ENCODE peak calls at places on chromosomes 4 and X, in seven cellular contexts. Z is fibroblast of mammary gland, Q is kidney, P is mesenchymal stem cell, W is fibroblast of pulmonary artery, Y is mucosa of descending colon, T is pancreas. J is an unnamed sample.

GRCh38 chrX:129695937-129696336 is 41.2 kb upstream of the APLN start:
- DNase-seq in Z (no peak), Q (no peak), P (no peak), W (no peak), Y (no peak), T (no peak), J (no peak)

GRCh38 chr4:105520819-105521790 is 31.3 kb upstream of the ARHGEF38 start:
- DNase-seq in Z (peak), Q (no peak), P (peak), W (peak), Y (peak), T (peak), J (peak)

GRCh38 chr4:92447265-92447905 is 143.6 kb downstream of the GRID2 start:
- DNase-seq in Z (no peak), Q (no peak), P (peak), W (peak), Y (no peak), T (no peak), J (no peak)

GRCh38 chr4:10664408-10664807 is 20.2 kb downstream of the CLNK start:
- DNase-seq in Z (peak), Q (no peak), P (peak), W (peak), Y (no peak), T (no peak), J (peak)

GRCh38 chr4:21744046-21744445 is 204.5 kb downstream of the KCNIP4 start:
- DNase-seq in Z (no peak), Q (no peak), P (no peak), W (no peak), Y (no peak), T (no peak), J (no peak)

GRCh38 chrX:72111011-72111708 is 20.6 kb downstream of the RTL5 start:
- DNase-seq in Z (no peak), Q (no peak), P (no peak), W (no peak), Y (no peak), T (no peak), J (no peak)

GRCh38 chr4:182555997-182556418 is 312.8 kb downstream of the TENM3 start:
- DNase-seq in Z (peak), Q (no peak), P (peak), W (peak), Y (no peak), T (no peak), J (peak)

GRCh38 chrX:24777660-24778059 is 83.9 kb downstream of the POLA1 start:
- DNase-seq in Z (no peak), Q (no peak), P (no peak), W (no peak), Y (no peak), T (no peak), J (no peak)

GRCh38 chr4:155960522-155960921 is 6.9 kb upstream of the CTSO start:
- DNase-seq in Z (peak), Q (no peak), P (no peak), W (peak), Y (peak), T (no peak), J (peak)

GRCh38 chr4:168515222-168516011 is 18.6 kb downstream of the PALLD start:
- DNase-seq in Z (no peak), Q (no peak), P (no peak), W (peak), Y (no peak), T (peak), J (no peak)

GRCh38 chrX:136647969-136648368 is at the start of gene CD40LG:
- DNase-seq in Z (no peak), Q (no peak), P (no peak), W (no peak), Y (no peak), T (no peak), J (no peak)

GRCh38 chr4:188839704-188840103 is 700.5 kb downstream of the TRIML1 start:
- DNase-seq in Z (peak), Q (no peak), P (no peak), W (no peak), Y (no peak), T (no peak), J (no peak)

GRCh38 chr4:56699537-56699936 is 18.4 kb upstream of the HOPX start:
- DNase-seq in Z (no peak), Q (no peak), P (no peak), W (no peak), Y (no peak), T (no peak), J (no peak)

GRCh38 chr4:168710353-168710946 is 213.6 kb downstream of the PALLD start:
- DNase-seq in Z (peak), Q (no peak), P (peak), W (peak), Y (peak), T (peak), J (peak)

GRCh38 chrX:127708155-127708554 is 344.0 kb downstream of the ACTRT1 start:
- DNase-seq in Z (no peak), Q (no peak), P (no peak), W (no peak), Y (no peak), T (no peak), J (peak)

GRCh38 chr4:6909970-6910339 is 329 bp downstream of the TBC1D14 start:
- DNase-seq in Z (no peak), Q (peak), P (no peak), W (no peak), Y (no peak), T (no peak), J (no peak)

GRCh38 chr4:15451866-15452765 is 17.6 kb upstream of the CC2D2A start:
- DNase-seq in Z (peak), Q (no peak), P (peak), W (peak), Y (no peak), T (no peak), J (peak)

GRCh38 chrX:107728342-107729099 is 47.1 kb downstream of the TSC22D3 start:
- DNase-seq in Z (no peak), Q (no peak), P (peak), W (no peak), Y (no peak), T (no peak), J (no peak)

GRCh38 chr4:110501826-110502225 is 25.9 kb downstream of the ENPEP start:
- DNase-seq in Z (peak), Q (no peak), P (peak), W (peak), Y (no peak), T (no peak), J (peak)

GRCh38 chr4:8534129-8534528 is 46.1 kb upstream of the GPR78 start:
- DNase-seq in Z (peak), Q (no peak), P (peak), W (peak), Y (peak), T (peak), J (peak)

DNA sequence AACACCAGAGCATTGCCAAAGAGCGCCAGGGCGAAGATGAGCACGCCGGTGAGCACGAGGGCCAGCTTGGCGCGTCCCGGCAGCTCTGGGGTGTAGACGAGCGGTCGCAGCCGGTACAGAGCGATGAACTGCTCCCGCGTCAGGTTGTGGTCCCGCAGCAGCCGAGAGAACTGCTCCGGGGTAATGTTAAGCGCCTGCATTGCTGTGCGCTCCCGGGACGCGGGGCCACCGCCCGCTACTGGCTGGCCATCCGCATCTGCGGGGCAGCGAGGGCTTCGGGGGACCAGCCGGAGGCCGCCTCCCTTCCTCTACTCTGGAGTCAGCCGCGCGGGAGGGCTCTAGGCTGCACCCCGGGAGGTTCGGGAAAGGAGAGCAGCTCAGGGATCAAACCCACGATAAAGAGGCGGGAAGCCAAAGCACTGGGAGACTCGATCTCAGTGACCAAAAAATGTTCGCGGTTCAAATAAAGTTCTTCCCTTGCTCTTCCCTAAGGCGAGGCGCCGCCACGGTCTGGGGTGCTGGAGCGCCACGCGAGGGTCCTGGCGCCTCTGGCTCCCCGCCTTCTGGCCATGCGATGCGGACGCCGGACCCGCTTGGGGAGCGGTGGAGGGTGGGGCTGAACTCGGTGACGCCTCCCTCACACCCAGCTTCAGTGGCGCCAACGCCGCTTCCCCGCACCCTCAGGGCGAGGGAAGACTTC is at the start of gene QRFPR:
- DNase-seq in Z (no peak), Q (peak), P (peak), W (no peak), Y (no peak), T (no peak), J (peak)
- H3K4me3 ChIP-seq in Z (peak), Q (peak), P (peak), W (peak), Y (no peak), T (peak), J (peak)

GRCh38 chr4:111946789-111947188 is 198.5 kb upstream of the FAM241A start:
- DNase-seq in Z (no peak), Q (no peak), P (no peak), W (no peak), Y (no peak), T (no peak), J (no peak)
- H3K4me3 ChIP-seq in Z (no peak), Q (no peak), P (no peak), W (no peak), Y (no peak), T (no peak), J (no peak)

GRCh38 chrX:54044126-54044876 is at the start of gene PHF8:
- DNase-seq in Z (peak), Q (peak), P (peak), W (peak), Y (peak), T (peak), J (peak)
- H3K4me3 ChIP-seq in Z (peak), Q (peak), P (peak), W (peak), Y (peak), T (peak), J (peak)

DNA sequence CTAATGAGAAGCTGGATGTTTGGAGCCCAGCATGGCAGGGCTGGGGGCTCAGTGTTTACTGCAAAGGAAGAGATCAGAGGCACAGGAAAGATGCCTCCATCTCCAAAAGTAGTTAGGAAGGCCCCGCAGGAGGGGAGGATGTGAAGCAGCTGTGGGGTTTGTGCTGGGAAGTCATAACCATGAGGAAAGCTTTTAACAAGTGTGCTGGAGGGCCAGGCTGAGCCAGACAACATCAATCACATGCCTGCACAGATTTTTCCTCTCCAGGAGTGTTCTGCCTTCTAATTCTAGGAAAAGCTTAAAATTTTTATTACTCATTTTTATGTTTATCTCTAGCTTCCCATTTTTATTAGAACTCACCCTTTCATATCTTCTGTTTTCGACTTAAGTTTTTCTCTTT is 65.4 kb downstream of the GPR82 start:
- DNase-seq in Z (no peak), Q (no peak), P (no peak), W (no peak), Y (no peak), T (no peak), J (no peak)
- H3K4me3 ChIP-seq in Z (no peak), Q (no peak), P (no peak), W (no peak), Y (no peak), T (no peak), J (no peak)

DNA sequence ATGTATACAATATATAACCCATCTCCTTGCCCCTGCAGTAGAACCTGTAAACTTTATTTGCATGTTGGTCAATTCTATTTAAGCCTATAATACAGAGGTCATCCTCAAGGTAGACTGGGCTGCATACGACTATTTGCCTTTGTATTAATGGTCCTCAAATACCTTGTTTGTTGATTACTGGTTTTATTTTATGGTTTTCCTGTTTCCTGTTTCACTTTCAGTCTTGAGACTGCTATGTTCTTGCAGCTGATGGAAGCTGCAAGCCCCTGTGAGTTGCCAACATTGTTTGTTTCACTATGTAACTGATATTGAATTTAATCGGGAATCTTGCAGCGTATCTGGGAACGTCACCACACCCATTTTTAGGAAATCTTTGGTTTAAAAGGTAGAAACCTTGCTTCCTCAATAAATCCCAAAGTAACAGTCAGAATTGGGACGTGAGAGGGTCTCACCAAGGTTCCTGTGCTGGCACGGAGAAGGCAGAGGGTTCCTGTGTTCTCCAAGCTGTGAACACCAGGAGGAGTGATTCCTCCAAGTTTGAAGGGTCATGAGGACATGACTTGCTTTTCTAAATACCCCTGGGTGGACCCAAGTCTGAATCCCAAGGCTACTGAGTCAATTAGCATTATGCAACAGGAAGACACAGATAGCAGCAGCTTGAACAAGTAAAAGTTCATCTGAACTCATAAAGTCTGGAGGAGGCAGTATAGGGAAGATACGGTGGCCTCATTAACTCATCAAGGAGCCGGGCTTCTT is 110.6 kb upstream of the PNPLA4 start:
- DNase-seq in Z (peak), Q (no peak), P (peak), W (no peak), Y (no peak), T (no peak), J (no peak)
- H3K4me3 ChIP-seq in Z (no peak), Q (peak), P (no peak), W (no peak), Y (no peak), T (no peak), J (no peak)

GRCh38 chr4:175431635-175432034 is 380.4 kb downstream of the GPM6A start:
- DNase-seq in Z (no peak), Q (no peak), P (no peak), W (no peak), Y (no peak), T (no peak), J (no peak)
- H3K4me3 ChIP-seq in Z (no peak), Q (no peak), P (no peak), W (no peak), Y (no peak), T (no peak), J (no peak)

GRCh38 chr4:132227349-132228165 is 921.5 kb upstream of the PCDH10 start:
- DNase-seq in Z (peak), Q (no peak), P (peak), W (peak), Y (peak), T (peak), J (peak)

GRCh38 chr4:132228676-132229075 is 920.4 kb upstream of the PCDH10 start:
- DNase-seq in Z (no peak), Q (no peak), P (no peak), W (no peak), Y (no peak), T (no peak), J (no peak)

GRCh38 chr4:132230025-132230424 is 919.1 kb upstream of the PCDH10 start:
- DNase-seq in Z (no peak), Q (no peak), P (no peak), W (no peak), Y (no peak), T (no peak), J (no peak)
- H3K4me3 ChIP-seq in Z (no peak), Q (no peak), P (no peak), W (no peak), Y (no peak), T (no peak), J (no peak)

J was measured in astrocyte of the spinal cord.